ENCODE peak calls at places on chromosomes 3 and 15, in nine cellular contexts. One of them, this sample, is unnamed.

GRCh38 chr3:28349397-28350000 is 875 bp upstream of the AZI2 start:
- DNase-seq in colonic mucosa: no peak
- DNase-seq in heart left ventricle: no peak
- DNase-seq in ascending aorta: no peak
- DNase-seq in aorta: no peak
- DNase-seq in prostate gland: no peak
- DNase-seq in CD8-positive, alpha-beta T cell: no peak
- DNase-seq in tibial artery: no peak
- DNase-seq in ovary: no peak
- DNase-seq in this sample: no peak

GRCh38 chr3:140270329-140270728 is 335.3 kb downstream of the CLSTN2 start:
- DNase-seq in colonic mucosa: no peak
- DNase-seq in heart left ventricle: no peak
- DNase-seq in ascending aorta: no peak
- DNase-seq in aorta: no peak
- DNase-seq in prostate gland: no peak
- DNase-seq in CD8-positive, alpha-beta T cell: no peak
- DNase-seq in tibial artery: no peak
- DNase-seq in ovary: no peak
- DNase-seq in this sample: no peak

GRCh38 chr15:80242132-80242769 is 9.8 kb downstream of the CTXND1 start:
- DNase-seq in colonic mucosa: no peak
- DNase-seq in heart left ventricle: no peak
- DNase-seq in ascending aorta: no peak
- DNase-seq in aorta: no peak
- DNase-seq in prostate gland: no peak
- DNase-seq in CD8-positive, alpha-beta T cell: no peak
- DNase-seq in tibial artery: no peak
- DNase-seq in ovary: no peak
- DNase-seq in this sample: no peak

GRCh38 chr15:80779658-80780415 is 667 bp downstream of the CEMIP start:
- DNase-seq in colonic mucosa: peak; percentile 33
- DNase-seq in heart left ventricle: no peak
- DNase-seq in ascending aorta: no peak
- DNase-seq in aorta: no peak
- DNase-seq in prostate gland: peak; percentile 23
- DNase-seq in CD8-positive, alpha-beta T cell: no peak
- DNase-seq in tibial artery: no peak
- DNase-seq in ovary: peak; percentile 40
- DNase-seq in this sample: peak; percentile 53

GRCh38 chr3:71219744-71220638 is 363.5 kb downstream of the FOXP1 start:
- DNase-seq in colonic mucosa: no peak
- DNase-seq in heart left ventricle: no peak
- DNase-seq in ascending aorta: no peak
- DNase-seq in aorta: no peak
- DNase-seq in prostate gland: no peak
- DNase-seq in CD8-positive, alpha-beta T cell: peak; percentile 22
- DNase-seq in tibial artery: no peak
- DNase-seq in ovary: no peak
- DNase-seq in this sample: no peak

GRCh38 chr15:62896969-62897486 is 145.5 kb upstream of the TPM1 start:
- DNase-seq in colonic mucosa: peak; percentile 86
- DNase-seq in heart left ventricle: peak; percentile 92
- DNase-seq in ascending aorta: peak; percentile 97
- DNase-seq in aorta: peak; percentile 93
- DNase-seq in prostate gland: peak; percentile 82
- DNase-seq in CD8-positive, alpha-beta T cell: no peak
- DNase-seq in tibial artery: peak; percentile 95
- DNase-seq in ovary: peak; percentile 92
- DNase-seq in this sample: peak; percentile 91

GRCh38 chr15:71586463-71586862 is 223.9 kb upstream of the NR2E3 start:
- DNase-seq in colonic mucosa: no peak
- DNase-seq in heart left ventricle: no peak
- DNase-seq in ascending aorta: no peak
- DNase-seq in aorta: no peak
- DNase-seq in prostate gland: no peak
- DNase-seq in CD8-positive, alpha-beta T cell: no peak
- DNase-seq in tibial artery: no peak
- DNase-seq in ovary: no peak
- DNase-seq in this sample: no peak

GRCh38 chr3:39103791-39104552 is 3.5 kb downstream of the GORASP1 start:
- DNase-seq in colonic mucosa: no peak
- DNase-seq in heart left ventricle: no peak
- DNase-seq in ascending aorta: no peak
- DNase-seq in aorta: no peak
- DNase-seq in prostate gland: no peak
- DNase-seq in CD8-positive, alpha-beta T cell: peak; percentile 9
- DNase-seq in tibial artery: no peak
- DNase-seq in ovary: no peak
- DNase-seq in this sample: no peak

GRCh38 chr3:119033393-119034255 is 1.0 kb downstream of the IGSF11 start:
- DNase-seq in colonic mucosa: no peak
- DNase-seq in heart left ventricle: no peak
- DNase-seq in ascending aorta: no peak
- DNase-seq in aorta: no peak
- DNase-seq in prostate gland: no peak
- DNase-seq in CD8-positive, alpha-beta T cell: no peak
- DNase-seq in tibial artery: no peak
- DNase-seq in ovary: no peak
- DNase-seq in this sample: no peak

GRCh38 chr3:119034256-119035013 is at the start of gene IGSF11:
- DNase-seq in colonic mucosa: peak; percentile 41
- DNase-seq in heart left ventricle: peak; percentile 47
- DNase-seq in ascending aorta: no peak
- DNase-seq in aorta: peak; percentile 59
- DNase-seq in prostate gland: peak; percentile 43
- DNase-seq in CD8-positive, alpha-beta T cell: peak; percentile 59
- DNase-seq in tibial artery: peak; percentile 65
- DNase-seq in ovary: peak; percentile 86
- DNase-seq in this sample: peak; percentile 87

DNA sequence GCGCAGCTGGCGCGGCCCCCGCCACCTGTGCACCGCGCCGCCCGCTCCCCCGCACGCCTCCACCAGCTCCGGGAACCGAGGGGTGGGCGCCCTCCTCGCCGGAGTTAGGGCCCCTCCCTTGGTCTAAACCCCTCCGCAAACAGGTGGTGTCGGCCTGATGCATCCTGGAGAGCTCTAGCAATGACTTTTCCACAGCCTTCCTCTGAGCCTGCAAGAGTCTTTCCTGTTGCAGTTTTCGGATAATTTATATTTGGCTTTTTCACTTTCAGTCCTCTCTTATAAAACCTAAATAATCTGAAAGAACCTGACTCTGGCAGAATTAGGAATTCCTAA is 334 bp upstream of the IGSF11 start:
- DNase-seq in colonic mucosa: no peak
- DNase-seq in heart left ventricle: no peak
- DNase-seq in ascending aorta: no peak
- DNase-seq in aorta: no peak
- DNase-seq in prostate gland: no peak
- DNase-seq in CD8-positive, alpha-beta T cell: no peak
- DNase-seq in tibial artery: no peak
- DNase-seq in ovary: no peak
- DNase-seq in this sample: no peak
- H3K4me3 ChIP-seq in colonic mucosa: peak overlapping the region; percentile 55
- H3K4me3 ChIP-seq in heart left ventricle: peak overlapping the region; percentile 54
- H3K4me3 ChIP-seq in ascending aorta: peak overlapping the region; percentile 56
- H3K4me3 ChIP-seq in aorta: no peak overlapping the region
- H3K4me3 ChIP-seq in prostate gland: peak overlapping the region; percentile 43
- H3K4me3 ChIP-seq in CD8-positive, alpha-beta T cell: peak overlapping the region; percentile 64
- H3K4me3 ChIP-seq in tibial artery: peak overlapping the region; percentile 49
- H3K4me3 ChIP-seq in ovary: peak overlapping the region; percentile 58
- H3K4me3 ChIP-seq in this sample: peak overlapping the region; percentile 92

GRCh38 chr15:66876423-66876730 is 174.3 kb downstream of the SMAD6 start:
- DNase-seq in colonic mucosa: peak; percentile 15
- DNase-seq in heart left ventricle: no peak
- DNase-seq in ascending aorta: no peak
- DNase-seq in aorta: no peak
- DNase-seq in prostate gland: no peak
- DNase-seq in CD8-positive, alpha-beta T cell: no peak
- DNase-seq in tibial artery: no peak
- DNase-seq in ovary: no peak
- DNase-seq in this sample: no peak

GRCh38 chr15:66875588-66876422 is 173.8 kb downstream of the SMAD6 start:
- DNase-seq in colonic mucosa: peak; percentile 11
- DNase-seq in heart left ventricle: peak; percentile 19
- DNase-seq in ascending aorta: no peak
- DNase-seq in aorta: no peak
- DNase-seq in prostate gland: no peak
- DNase-seq in CD8-positive, alpha-beta T cell: no peak
- DNase-seq in tibial artery: no peak
- DNase-seq in ovary: no peak
- DNase-seq in this sample: no peak

GRCh38 chr15:66877558-66878285 is 175.7 kb downstream of the SMAD6 start:
- DNase-seq in colonic mucosa: no peak
- DNase-seq in heart left ventricle: peak; percentile 67
- DNase-seq in ascending aorta: peak; percentile 62
- DNase-seq in aorta: no peak
- DNase-seq in prostate gland: no peak
- DNase-seq in CD8-positive, alpha-beta T cell: no peak
- DNase-seq in tibial artery: no peak
- DNase-seq in ovary: no peak
- DNase-seq in this sample: peak; percentile 39

GRCh38 chr15:66878761-66879160 is 176.7 kb downstream of the SMAD6 start:
- DNase-seq in colonic mucosa: no peak
- DNase-seq in heart left ventricle: peak; percentile 31
- DNase-seq in ascending aorta: no peak
- DNase-seq in aorta: no peak
- DNase-seq in prostate gland: no peak
- DNase-seq in CD8-positive, alpha-beta T cell: no peak
- DNase-seq in tibial artery: no peak
- DNase-seq in ovary: no peak
- DNase-seq in this sample: no peak

DNA sequence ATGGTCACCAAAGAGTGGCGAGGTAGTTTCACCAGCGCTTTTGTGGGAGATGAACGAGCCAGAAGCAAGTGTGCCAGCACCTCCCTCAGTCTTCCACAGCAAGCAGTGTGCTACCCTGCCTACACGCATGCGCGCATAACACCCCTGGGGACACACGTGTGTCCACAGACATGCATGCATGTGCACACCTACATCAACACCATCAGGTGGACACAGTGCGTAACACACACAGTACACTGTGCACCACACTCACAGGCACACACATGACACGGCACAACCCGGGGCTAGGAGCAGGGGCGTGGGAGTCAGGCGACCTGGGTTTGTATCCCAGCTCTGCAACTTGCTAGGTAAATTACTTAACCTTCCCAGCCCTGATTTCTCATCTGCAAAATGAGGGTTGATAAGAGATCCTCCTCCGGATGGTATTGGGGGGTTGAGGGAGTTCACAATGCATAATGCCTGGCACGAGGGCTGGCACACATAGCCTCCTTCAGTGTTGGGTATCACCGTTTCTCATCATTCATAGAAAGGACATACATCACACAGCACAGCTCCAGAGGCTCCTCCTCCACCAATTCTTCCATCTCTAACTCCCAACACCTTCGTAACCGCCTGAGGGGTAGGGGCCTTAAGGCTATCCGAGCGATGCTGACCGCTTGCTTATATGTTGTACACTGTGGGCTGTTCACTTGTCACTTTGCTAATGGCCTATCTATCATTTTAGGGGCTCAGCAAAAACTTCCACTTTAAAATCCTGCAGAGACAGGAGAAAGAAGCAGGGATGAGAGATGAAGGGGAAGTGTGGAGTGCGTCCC is 174.9 kb downstream of the SMAD6 start:
- DNase-seq in colonic mucosa: peak; percentile 12
- DNase-seq in heart left ventricle: peak; percentile 14
- DNase-seq in ascending aorta: no peak
- DNase-seq in aorta: no peak
- DNase-seq in prostate gland: no peak
- DNase-seq in CD8-positive, alpha-beta T cell: no peak
- DNase-seq in tibial artery: no peak
- DNase-seq in ovary: no peak
- DNase-seq in this sample: no peak
- H3K4me1 ChIP-seq in colonic mucosa: no peaks in the 10 kb centered on the region
- H3K4me1 ChIP-seq in heart left ventricle: peaks cover 39% of the 10 kb centered on the region
- H3K4me1 ChIP-seq in ascending aorta: no peaks in the 10 kb centered on the region
- H3K4me1 ChIP-seq in aorta: no peaks in the 10 kb centered on the region
- H3K4me1 ChIP-seq in prostate gland: no peaks in the 10 kb centered on the region
- H3K4me1 ChIP-seq in CD8-positive, alpha-beta T cell: no peaks in the 10 kb centered on the region
- H3K4me1 ChIP-seq in tibial artery: peaks cover 9% of the 10 kb centered on the region
- H3K4me1 ChIP-seq in ovary: no peaks in the 10 kb centered on the region
- H3K4me1 ChIP-seq in this sample: peaks cover 19% of the 10 kb centered on the region

GRCh38 chr3:112143689-112144088 is 10.6 kb upstream of the GCSAM start:
- DNase-seq in colonic mucosa: no peak
- DNase-seq in heart left ventricle: no peak
- DNase-seq in ascending aorta: no peak
- DNase-seq in aorta: no peak
- DNase-seq in prostate gland: no peak
- DNase-seq in CD8-positive, alpha-beta T cell: no peak
- DNase-seq in tibial artery: no peak
- DNase-seq in ovary: no peak
- DNase-seq in this sample: no peak

GRCh38 chr3:112143251-112143650 is 10.2 kb upstream of the GCSAM start:
- DNase-seq in colonic mucosa: no peak
- DNase-seq in heart left ventricle: no peak
- DNase-seq in ascending aorta: no peak
- DNase-seq in aorta: no peak
- DNase-seq in prostate gland: no peak
- DNase-seq in CD8-positive, alpha-beta T cell: no peak
- DNase-seq in tibial artery: no peak
- DNase-seq in ovary: no peak
- DNase-seq in this sample: no peak

DNA sequence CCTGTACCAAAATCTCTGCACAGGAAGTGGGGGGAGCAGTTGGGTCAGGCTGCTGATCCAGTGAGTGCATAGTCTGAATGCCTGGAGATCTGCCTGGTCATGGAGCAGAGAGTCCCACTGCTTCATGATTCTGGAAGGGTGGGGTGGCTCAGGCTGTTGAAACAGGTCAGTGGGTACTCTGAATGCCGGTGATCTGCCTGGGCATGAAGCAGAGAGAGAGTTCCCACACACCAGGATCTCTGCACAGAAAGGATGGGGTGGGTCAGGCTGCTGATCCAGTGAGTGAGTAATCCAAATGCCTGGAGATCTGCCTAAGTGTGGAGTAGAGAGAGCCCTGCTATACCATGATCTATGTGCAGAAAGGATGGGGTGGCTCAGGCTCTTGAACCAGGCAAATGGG is 16.1 kb upstream of the GCSAM start:
- DNase-seq in colonic mucosa: no peak
- DNase-seq in heart left ventricle: no peak
- DNase-seq in ascending aorta: no peak
- DNase-seq in aorta: no peak
- DNase-seq in prostate gland: no peak
- DNase-seq in CD8-positive, alpha-beta T cell: no peak
- DNase-seq in tibial artery: no peak
- DNase-seq in ovary: no peak
- DNase-seq in this sample: no peak
- H3K27ac ChIP-seq in colonic mucosa: no peak overlapping the region
- H3K27ac ChIP-seq in heart left ventricle: no peak overlapping the region
- H3K27ac ChIP-seq in ascending aorta: no peak overlapping the region
- H3K27ac ChIP-seq in aorta: no peak overlapping the region
- H3K27ac ChIP-seq in prostate gland: no peak overlapping the region
- H3K27ac ChIP-seq in CD8-positive, alpha-beta T cell: no peak overlapping the region
- H3K27ac ChIP-seq in tibial artery: no peak overlapping the region
- H3K27ac ChIP-seq in ovary: no peak overlapping the region
- H3K27ac ChIP-seq in this sample: no peak overlapping the region

DNA sequence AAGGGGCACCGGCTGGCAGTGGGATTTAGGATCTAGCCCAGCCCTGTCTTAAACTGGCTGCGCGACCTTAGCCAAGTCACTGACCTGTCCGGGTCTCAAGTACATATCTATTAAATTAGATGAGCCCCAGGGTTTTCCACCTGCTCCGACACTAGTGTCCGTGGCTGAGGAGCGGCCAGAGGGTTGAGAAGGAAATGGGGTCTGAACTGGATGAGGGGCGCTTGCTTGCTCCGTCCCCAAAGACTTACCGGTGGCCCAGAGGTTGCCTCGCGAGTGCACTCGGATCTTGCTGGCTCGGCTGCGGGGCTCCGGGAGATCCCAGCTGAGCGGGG is 285 bp downstream of the NMB start:
- DNase-seq in colonic mucosa: no peak
- DNase-seq in heart left ventricle: peak; percentile 27
- DNase-seq in ascending aorta: peak; percentile 64
- DNase-seq in aorta: no peak
- DNase-seq in prostate gland: no peak
- DNase-seq in CD8-positive, alpha-beta T cell: no peak
- DNase-seq in tibial artery: no peak
- DNase-seq in ovary: no peak
- DNase-seq in this sample: peak; percentile 59
- H3K4me3 ChIP-seq in colonic mucosa: peak overlapping the region; percentile 65
- H3K4me3 ChIP-seq in heart left ventricle: peak overlapping the region; percentile 68
- H3K4me3 ChIP-seq in ascending aorta: peak overlapping the region; percentile 69
- H3K4me3 ChIP-seq in aorta: peak overlapping the region; percentile 63
- H3K4me3 ChIP-seq in prostate gland: peak overlapping the region; percentile 58
- H3K4me3 ChIP-seq in CD8-positive, alpha-beta T cell: peak overlapping the region; percentile 58
- H3K4me3 ChIP-seq in tibial artery: peak overlapping the region; percentile 67
- H3K4me3 ChIP-seq in ovary: peak overlapping the region; percentile 69
- H3K4me3 ChIP-seq in this sample: peak overlapping the region; percentile 73

This sample was measured in psoas muscle.